ENCODE peak calls at places on chromosomes 7 and 10, in six cellular contexts. W is AG08395; I is NCI-H1694; H is transverse colon; V is CD8-positive, alpha-beta T cell; A is Calu3. X is an unnamed sample.
A peak's percentile ranks its signal among the peaks of the same experiment; 100 is the strongest.

GRCh38 chr10:118669020-118669766 is 73.7 kb upstream of the PRLHR start:
- DNase-seq in H (no peak), V (no peak), A (no peak), W (peak; percentile 87), I (no peak), X (no peak)

GRCh38 chr7:51606601-51607154 is 290.1 kb upstream of the COBL start:
- DNase-seq in I (no peak), W (no peak), A (peak; percentile 25), H (peak; percentile 68), V (no peak), X (no peak)

GRCh38 chr10:118808601-118809371 is 54.0 kb upstream of the CACUL1 start:
- DNase-seq in I (no peak), H (no peak), V (no peak), W (no peak), A (no peak), X (no peak)

GRCh38 chr7:95376632-95377380 is 19.4 kb downstream of the PON3 start:
- DNase-seq in A (no peak), W (no peak), V (no peak), I (no peak), H (no peak), X (no peak)

GRCh38 chr7:26667514-26668133 is 196.8 kb downstream of the SKAP2 start:
- DNase-seq in H (peak; percentile 73), I (peak; percentile 98), V (peak; percentile 4), A (peak; percentile 92), W (peak; percentile 84), X (no peak)

GRCh38 chr7:26436996-26437547 is 145.4 kb downstream of the SNX10 start:
- DNase-seq in H (no peak), I (no peak), W (no peak), V (no peak), A (no peak), X (no peak)

GRCh38 chr10:45000138-45000763 is 472 bp upstream of the ZNF22 start:
- DNase-seq in H (peak; percentile 52), A (no peak), W (peak; percentile 31), I (no peak), V (no peak), X (no peak)

GRCh38 chr10:104334561-104334960 is 3.7 kb downstream of the ITPRIP start:
- DNase-seq in V (no peak), A (no peak), I (no peak), W (no peak), H (no peak), X (no peak)

GRCh38 chr7:48110868-48111267 is 21.8 kb downstream of the UPP1 start:
- DNase-seq in H (no peak), W (no peak), I (no peak), V (no peak), A (no peak), X (no peak)